ENCODE peak calls at places on chromosomes 4 and X, in four cellular contexts. L, P, X and E are unnamed samples.

GRCh38 chr4:150256841-150257273 is 178.6 kb downstream of the DCLK2 start:
- DNase-seq in L (no peak), P (no peak), X (no peak), E (no peak)

GRCh38 chrX:44183329-44183728 is 160.1 kb downstream of the EFHC2 start:
- DNase-seq in L (no peak), P (no peak), X (no peak), E (no peak)

GRCh38 chr4:144894525-144894924 is 203.5 kb downstream of the ANAPC10 start:
- DNase-seq in L (peak; percentile 87), P (peak; percentile 49), X (peak; percentile 16), E (no peak)

GRCh38 chrX:101803451-101803850 is 128.4 kb downstream of the ZMAT1 start:
- DNase-seq in L (peak; percentile 27), P (no peak), X (no peak), E (no peak)

GRCh38 chr4:188691811-188692210 is 552.6 kb downstream of the TRIML1 start:
- DNase-seq in L (peak; percentile 39), P (no peak), X (no peak), E (no peak)

GRCh38 chrX:1249101-1249887 is 19.3 kb upstream of the CSF2RA start:
- DNase-seq in L (no peak), P (peak; percentile 79), X (peak; percentile 70), E (no peak)

GRCh38 chr4:149371021-149371420 is 444.6 kb downstream of the IQCM start:
- DNase-seq in L (peak; percentile 78), P (no peak), X (peak; percentile 35), E (peak; percentile 53)

GRCh38 chr4:176302283-176303275 is 17.2 kb upstream of the SPCS3 start:
- DNase-seq in L (peak; percentile 84), P (no peak), X (peak; percentile 30), E (peak; percentile 39)

GRCh38 chr4:105283501-105283900 is 136.8 kb downstream of the TET2 start:
- DNase-seq in L (peak; percentile 12), P (no peak), X (no peak), E (no peak)

GRCh38 chrX:11759461-11760311 is 1.6 kb downstream of the MSL3 start:
- DNase-seq in L (peak; percentile 92), P (peak; percentile 82), X (peak; percentile 77), E (peak; percentile 75)

GRCh38 chr4:2927016-2927695 is 36.0 kb downstream of the NOP14 start:
- DNase-seq in L (no peak), P (peak; percentile 33), X (no peak), E (no peak)

GRCh38 chr4:5941601-5942000 is 48.7 kb upstream of the CRMP1 start:
- DNase-seq in L (no peak), P (no peak), X (no peak), E (no peak)

GRCh38 chrX:2875798-2876399 is 47.2 kb downstream of the GYG2 start:
- DNase-seq in L (peak; percentile 19), P (no peak), X (no peak), E (no peak)

GRCh38 chr4:78542373-78542772 is 9.2 kb upstream of the ANXA3 start:
- DNase-seq in L (peak; percentile 80), P (no peak), X (no peak), E (no peak)

GRCh38 chr4:149605601-149606378 is 209.9 kb downstream of the IQCM start:
- DNase-seq in L (peak; percentile 49), P (no peak), X (peak; percentile 21), E (no peak)

GRCh38 chr4:146514651-146515379 is 6.9 kb downstream of the SLC10A7 start:
- DNase-seq in L (no peak), P (no peak), X (no peak), E (no peak)

GRCh38 chr4:83362492-83363329 is 28.1 kb upstream of the HPSE start:
- DNase-seq in L (peak; percentile 62), P (no peak), X (peak; percentile 29), E (peak; percentile 17)

GRCh38 chrX:19350831-19351447 is 7.2 kb downstream of the PDHA1 start:
- DNase-seq in L (no peak), P (no peak), X (no peak), E (no peak)

GRCh38 chr4:102430511-102430910 is 70.6 kb upstream of the NFKB1 start:
- DNase-seq in L (peak; percentile 39), P (no peak), X (no peak), E (no peak)
- H3K4me3 ChIP-seq in L (peak overlapping the region; percentile 62), P (peak overlapping the region; percentile 60), X (peak overlapping the region; percentile 51), E (peak overlapping the region; percentile 45)

DNA sequence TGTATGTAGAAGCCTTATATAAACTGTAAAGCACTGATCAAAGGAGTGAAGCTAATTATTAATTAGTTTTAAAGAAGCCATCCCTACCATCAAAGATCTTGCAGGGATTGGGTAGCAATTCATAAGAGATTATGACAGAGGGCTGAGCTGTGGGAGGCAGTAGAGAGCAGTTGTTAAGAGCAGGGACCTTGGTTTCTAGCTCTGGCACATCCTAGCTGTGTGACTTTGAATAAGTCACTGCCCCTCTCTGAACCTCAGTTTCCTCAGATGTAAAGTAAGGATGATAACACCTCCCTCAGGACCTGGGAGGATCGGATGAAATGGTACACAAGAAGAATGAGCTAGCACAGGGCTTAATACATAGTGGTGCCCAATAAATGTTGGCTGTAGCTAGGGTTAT is 45.4 kb downstream of the APLN start:
- DNase-seq in L (no peak), P (no peak), X (no peak), E (no peak)
- TF ChIP-seq CTCF in L (peak; percentile 10), P (no peak), X (no peak), E (no peak)

GRCh38 chrX:102837843-102838242 is 99.2 kb upstream of the RAB40AL start:
- DNase-seq in L (no peak), P (no peak), X (no peak), E (no peak)
- H3K4me3 ChIP-seq in L (no peak overlapping the region), P (no peak overlapping the region), X (no peak overlapping the region), E (no peak overlapping the region)

GRCh38 chr4:20682853-20683252 is 17.4 kb upstream of the PACRGL start:
- DNase-seq in L (no peak), P (no peak), X (no peak), E (no peak)
- TF ChIP-seq CTCF in L (no peak), P (no peak), X (no peak), E (no peak)

GRCh38 chr4:8892556-8893226 is 21.1 kb upstream of the HMX1 start:
- DNase-seq in L (no peak), P (no peak), X (no peak), E (no peak)

GRCh38 chr4:8891646-8892555 is 20.3 kb upstream of the HMX1 start:
- DNase-seq in L (no peak), P (no peak), X (no peak), E (no peak)

GRCh38 chr4:8894424-8894816 is 22.8 kb upstream of the HMX1 start:
- DNase-seq in L (no peak), P (no peak), X (no peak), E (no peak)

GRCh38 chr4:8893624-8894423 is 22.2 kb upstream of the HMX1 start:
- DNase-seq in L (no peak), P (no peak), X (no peak), E (no peak)

DNA sequence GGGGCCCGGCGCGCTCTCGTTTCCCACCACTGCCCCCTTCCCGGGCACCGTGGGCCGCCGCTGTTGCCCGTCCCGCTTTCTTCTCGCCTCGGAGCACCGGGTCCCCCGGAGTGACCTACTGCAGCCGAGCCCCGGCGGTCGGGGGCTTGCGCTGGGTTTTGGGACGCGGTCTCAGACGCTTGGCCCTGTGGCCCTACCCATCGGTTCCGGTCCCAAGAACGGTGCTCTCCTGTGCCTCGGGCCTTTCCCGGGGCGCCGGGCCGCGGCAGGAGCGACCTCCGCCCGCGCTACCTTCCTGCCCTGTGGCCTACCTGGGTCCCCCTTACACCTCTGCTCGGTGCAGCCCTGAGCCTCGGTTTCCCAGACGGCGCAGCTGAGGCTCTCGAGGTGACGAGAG is 21.6 kb upstream of the HMX1 start:
- DNase-seq in L (no peak), P (no peak), X (no peak), E (no peak)
- H3K4me3 ChIP-seq in L (no peak overlapping the region), P (no peak overlapping the region), X (no peak overlapping the region), E (no peak overlapping the region)

GRCh38 chr4:108219998-108220397 is 51.3 kb upstream of the LEF1 start:
- DNase-seq in L (no peak), P (no peak), X (no peak), E (no peak)

GRCh38 chr4:108223313-108223712 is 54.6 kb upstream of the LEF1 start:
- DNase-seq in L (no peak), P (no peak), X (no peak), E (no peak)

DNA sequence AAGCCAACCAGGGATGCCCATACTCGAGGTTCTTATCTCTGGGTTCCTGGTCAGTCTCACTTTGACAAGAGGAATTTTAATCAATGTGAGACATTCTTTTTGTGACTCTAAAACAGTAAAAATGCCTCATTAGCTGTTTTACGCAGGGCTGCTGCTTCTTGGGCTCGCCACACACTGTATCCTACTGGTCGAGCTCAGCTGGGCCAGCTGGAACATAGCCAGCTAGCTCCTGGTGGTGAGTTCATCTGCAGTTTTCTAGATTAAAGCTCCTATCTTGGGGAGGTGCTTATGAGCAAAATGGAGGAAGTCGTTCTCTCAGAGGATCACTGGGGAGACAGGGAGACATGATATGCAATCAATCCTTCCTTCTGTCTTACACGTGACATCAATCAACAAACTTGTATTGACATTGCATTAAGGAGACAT is 55.9 kb upstream of the LEF1 start:
- DNase-seq in L (peak; percentile 58), P (no peak), X (no peak), E (no peak)
- TF ChIP-seq CTCF in L (no peak), P (no peak), X (no peak), E (no peak)

DNA sequence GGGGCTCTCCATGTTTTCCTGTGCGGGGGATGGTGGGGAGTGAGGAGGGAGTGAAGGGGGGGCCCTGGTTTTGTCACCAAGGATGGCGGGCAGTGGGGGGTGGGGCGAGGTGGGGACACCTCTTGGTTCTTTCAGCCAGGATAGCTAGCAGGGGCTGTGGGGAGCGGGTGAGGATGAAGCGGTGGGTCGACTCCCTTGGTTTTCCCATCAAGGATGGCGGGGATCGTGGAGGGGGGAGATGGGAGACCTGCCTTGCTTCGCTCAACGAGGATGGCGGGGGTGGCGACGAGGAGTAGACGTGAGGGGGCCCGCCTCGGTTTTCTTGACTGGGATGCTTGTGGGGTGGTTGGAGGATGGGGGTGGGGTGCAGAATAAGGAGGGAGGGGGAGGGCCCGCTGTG is 633 bp downstream of the FHL1 start:
- DNase-seq in L (no peak), P (no peak), X (no peak), E (no peak)
- H3K4me3 ChIP-seq in L (peak overlapping the region; percentile 56), P (peak overlapping the region; percentile 62), X (peak overlapping the region; percentile 49), E (peak overlapping the region; percentile 53)

GRCh38 chr4:19177616-19178015 is 1074.1 kb upstream of the SLIT2 start:
- DNase-seq in L (peak; percentile 41), P (no peak), X (no peak), E (no peak)

DNA sequence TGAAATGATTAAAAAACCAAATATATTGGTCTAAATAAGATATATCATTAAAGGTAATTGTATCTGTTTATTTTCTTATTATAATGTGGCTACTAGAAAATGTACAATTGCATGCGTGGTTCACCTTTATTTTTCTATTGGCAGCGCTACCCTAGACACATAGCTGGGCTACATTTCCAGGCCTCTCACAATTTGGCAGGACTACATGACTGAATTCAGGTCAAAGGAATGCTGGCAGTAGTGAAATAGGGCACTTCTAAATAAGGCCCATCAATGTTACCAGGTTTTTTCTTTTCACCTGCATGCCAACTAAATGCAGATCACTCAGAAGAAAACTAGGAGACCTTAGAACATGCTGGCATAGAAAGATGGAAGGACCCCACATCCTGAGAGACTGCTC is 1072.9 kb upstream of the SLIT2 start:
- DNase-seq in L (no peak), P (no peak), X (no peak), E (no peak)
- TF ChIP-seq CTCF in L (no peak), P (no peak), X (no peak), E (no peak)